ENCODE peak calls at places on chromosome 21, in six cellular contexts. C is RWPE1, E is iris pigment epithelial cell, D is endothelial cell, I is dermis microvascular lymphatic vessel endothelial cell, H is breast epithelium. M is an unnamed sample.

GRCh38 chr21:35075546-35075945 is 26.4 kb upstream of the RUNX1 start:
- DNase-seq in D (no peak), C (peak), H (no peak), E (peak), I (no peak), M (no peak)

GRCh38 chr21:26964379-26964778 is 2.5 kb downstream of the ADAMTS5 start:
- DNase-seq in E (no peak), D (no peak), C (no peak), I (no peak), H (peak), M (peak)

GRCh38 chr21:34544032-34544496 is 32.1 kb upstream of the KCNE1 start:
- DNase-seq in H (peak), D (peak), E (peak), I (peak), C (peak), M (no peak)

GRCh38 chr21:38758815-38759214 is 46.9 kb upstream of the ETS2 start:
- DNase-seq in C (no peak), I (no peak), E (peak), D (no peak), H (no peak), M (no peak)

GRCh38 chr21:42122808-42123207 is 51.7 kb downstream of the UMODL1 start:
- DNase-seq in I (no peak), C (no peak), D (no peak), E (no peak), H (no peak), M (no peak)

GRCh38 chr21:43994085-43994484 is 18.0 kb upstream of the TRAPPC10 start:
- DNase-seq in C (no peak), E (no peak), D (no peak), I (no peak), H (no peak), M (no peak)

GRCh38 chr21:42461185-42461520 is 34.9 kb downstream of the RSPH1 start:
- DNase-seq in D (no peak), I (no peak), E (no peak), H (peak), C (no peak), M (peak)

GRCh38 chr21:15804247-15804985 is 74.6 kb downstream of the USP25 start:
- DNase-seq in C (no peak), H (no peak), D (no peak), I (no peak), E (no peak), M (no peak)

GRCh38 chr21:41947596-41948403 is 6.0 kb downstream of the C2CD2 start:
- DNase-seq in E (peak), H (no peak), C (no peak), D (no peak), I (no peak), M (no peak)

GRCh38 chr21:18147678-18148077 is 97.0 kb upstream of the CHODL start:
- DNase-seq in C (no peak), H (no peak), E (no peak), D (no peak), I (no peak), M (no peak)

GRCh38 chr21:32894321-32894720 is 122.8 kb upstream of the PAXBP1 start:
- DNase-seq in I (no peak), E (no peak), C (no peak), D (no peak), H (no peak), M (no peak)

GRCh38 chr21:36647279-36648093 is 51.4 kb upstream of the SIM2 start:
- DNase-seq in C (no peak), D (peak), H (no peak), E (peak), I (no peak), M (no peak)

GRCh38 chr21:45279446-45280177 is 8.1 kb downstream of the POFUT2 start:
- DNase-seq in I (no peak), C (no peak), E (no peak), H (peak), D (no peak), M (peak)

GRCh38 chr21:15486460-15487241 is 243.1 kb upstream of the USP25 start:
- DNase-seq in I (no peak), D (no peak), E (no peak), C (no peak), H (no peak), M (no peak)

GRCh38 chr21:37921091-37921490 is 4.8 kb upstream of the KCNJ6 start:
- DNase-seq in I (no peak), D (no peak), C (no peak), E (peak), H (no peak), M (no peak)

GRCh38 chr21:42360317-42360716 is 6.0 kb downstream of the TFF1 start:
- DNase-seq in H (no peak), E (no peak), C (no peak), I (no peak), D (no peak), M (no peak)

GRCh38 chr21:41777934-41778815 is 11.3 kb upstream of the RIPK4 start:
- DNase-seq in D (peak), I (peak), E (peak), H (peak), C (peak), M (peak)